ENCODE peak calls at places on chromosomes 4 and X, in seven cellular contexts. D is PC-3, J is neural progenitor cell, Y is fibroblast of lung, S is left ventricle myocardium inferior, V is gastrocnemius medialis, F is stomach. H is an unnamed sample.

GRCh38 chr4:112296949-112297483 is at the start of gene ALPK1:
- DNase-seq in D (peak), J (no peak), Y (peak), S (no peak), V (peak), F (no peak), H (no peak)

GRCh38 chr4:155809835-155810234 is 51.0 kb downstream of the GUCY1B1 start:
- DNase-seq in D (peak), J (peak), Y (peak), S (no peak), V (no peak), F (no peak), H (no peak)

GRCh38 chr4:139167774-139168444 is 9.1 kb downstream of the ELF2 start:
- DNase-seq in D (peak), J (no peak), Y (peak), S (no peak), V (no peak), F (no peak), H (no peak)

GRCh38 chrX:143781103-143781502 is 60.6 kb upstream of the SPANXN2 start:
- DNase-seq in D (peak), J (no peak), Y (peak), S (no peak), V (no peak), F (no peak), H (peak)

GRCh38 chr4:184387351-184387750 is 87.0 kb downstream of the IRF2 start:
- DNase-seq in D (no peak), J (no peak), Y (no peak), S (no peak), V (no peak), F (no peak), H (peak)

GRCh38 chr4:61011051-61011450 is 189.1 kb upstream of the ADGRL3 start:
- DNase-seq in D (peak), J (no peak), Y (peak), S (no peak), V (no peak), F (no peak), H (no peak)

GRCh38 chr4:25859429-25860148 is 3.2 kb downstream of the SEL1L3 start:
- DNase-seq in D (no peak), J (no peak), Y (peak), S (no peak), V (no peak), F (no peak), H (no peak)

GRCh38 chrX:16469870-16470269 is 180.1 kb upstream of the S100G start:
- DNase-seq in D (no peak), J (peak), Y (no peak), S (no peak), V (no peak), F (no peak), H (peak)

GRCh38 chrX:40167240-40168182 is 69.8 kb upstream of the BCOR start:
- DNase-seq in D (no peak), J (peak), Y (no peak), S (no peak), V (no peak), F (no peak), H (peak)

GRCh38 chr4:76665139-76665538 is 230.1 kb downstream of the SHROOM3 start:
- DNase-seq in D (peak), J (no peak), Y (peak), S (no peak), V (no peak), F (peak), H (no peak)

GRCh38 chrX:46670316-46670715 is 88.6 kb downstream of the SLC9A7 start:
- DNase-seq in D (no peak), J (no peak), Y (no peak), S (no peak), V (no peak), F (no peak), H (no peak)

GRCh38 chr4:145719752-145720624 is 40.0 kb downstream of the C4orf51 start:
- DNase-seq in D (no peak), J (no peak), Y (no peak), S (no peak), V (no peak), F (no peak), H (no peak)

GRCh38 chr4:115054836-115055235 is 58.6 kb downstream of the NDST4 start:
- DNase-seq in D (no peak), J (no peak), Y (no peak), S (no peak), V (no peak), F (no peak), H (no peak)

GRCh38 chr4:152360045-152360410 is 175.9 kb downstream of the FBXW7 start:
- DNase-seq in D (peak), J (no peak), Y (peak), S (no peak), V (no peak), F (no peak), H (no peak)

GRCh38 chr4:47065099-47065498 is 33.7 kb downstream of the GABRB1 start:
- DNase-seq in D (no peak), J (no peak), Y (peak), S (no peak), V (no peak), F (no peak), H (no peak)

GRCh38 chrX:68147848-68148247 is 285.4 kb downstream of the OPHN1 start:
- DNase-seq in D (no peak), J (no peak), Y (no peak), S (no peak), V (no peak), F (no peak), H (no peak)

GRCh38 chr4:2441393-2442174 is 22.8 kb downstream of the CFAP99 start:
- DNase-seq in D (peak), J (peak), Y (peak), S (peak), V (no peak), F (peak), H (peak)

GRCh38 chr4:1084394-1084793 is 29.0 kb downstream of the RNF212 start:
- DNase-seq in D (no peak), J (no peak), Y (no peak), S (no peak), V (no peak), F (no peak), H (no peak)

GRCh38 chr4:26199566-26199965 is 121.2 kb upstream of the RBPJ start:
- DNase-seq in D (no peak), J (no peak), Y (no peak), S (no peak), V (no peak), F (no peak), H (no peak)

GRCh38 chrX:115226929-115227328 is 7.0 kb downstream of the LRCH2 start:
- DNase-seq in D (peak), J (peak), Y (peak), S (no peak), V (no peak), F (no peak), H (peak)

GRCh38 chr4:187158003-187158402 is 434.3 kb upstream of the FAT1 start:
- DNase-seq in D (no peak), J (no peak), Y (no peak), S (no peak), V (no peak), F (no peak), H (no peak)

GRCh38 chr4:117783716-117784115 is 250.6 kb upstream of the NDST3 start:
- DNase-seq in D (peak), J (no peak), Y (peak), S (no peak), V (no peak), F (no peak), H (no peak)

GRCh38 chr4:9782136-9782436 is 652 bp downstream of the DRD5 start:
- DNase-seq in D (no peak), J (no peak), Y (no peak), S (no peak), V (no peak), F (no peak), H (no peak)

GRCh38 chr4:156778093-156778492 is 193.5 kb downstream of the PDGFC start:
- DNase-seq in D (peak), J (no peak), Y (peak), S (no peak), V (no peak), F (no peak), H (no peak)

GRCh38 chrX:87160435-87161010 is 357.1 kb upstream of the KLHL4 start:
- DNase-seq in D (no peak), J (no peak), Y (no peak), S (no peak), V (no peak), F (no peak), H (no peak)

GRCh38 chr4:141486375-141486997 is 149.9 kb upstream of the IL15 start:
- DNase-seq in D (peak), J (no peak), Y (peak), S (no peak), V (no peak), F (no peak), H (no peak)

GRCh38 chr4:10461091-10461849 is 4.0 kb upstream of the ZNF518B start:
- DNase-seq in D (no peak), J (peak), Y (peak), S (peak), V (no peak), F (peak), H (peak)

GRCh38 chrX:53695901-53696300 is 9.4 kb upstream of the HUWE1 start:
- DNase-seq in D (no peak), J (peak), Y (no peak), S (no peak), V (no peak), F (no peak), H (no peak)

GRCh38 chr4:79206660-79207059 is 119.2 kb downstream of the NAA11 start:
- DNase-seq in D (no peak), J (no peak), Y (no peak), S (no peak), V (no peak), F (no peak), H (no peak)

GRCh38 chrX:152932598-152933175 is 34.8 kb downstream of the ZNF185 start:
- DNase-seq in D (no peak), J (no peak), Y (no peak), S (no peak), V (no peak), F (no peak), H (no peak)

GRCh38 chr4:55214172-55214571 is 88.8 kb upstream of the KDR start:
- DNase-seq in D (peak), J (no peak), Y (no peak), S (no peak), V (no peak), F (no peak), H (no peak)

GRCh38 chr4:147173797-147174196 is 228.1 kb upstream of the TTC29 start:
- DNase-seq in D (no peak), J (peak), Y (no peak), S (no peak), V (no peak), F (no peak), H (no peak)

GRCh38 chr4:89259435-89260028 is 48.1 kb downstream of the GPRIN3 start:
- DNase-seq in D (no peak), J (no peak), Y (no peak), S (no peak), V (no peak), F (no peak), H (no peak)

GRCh38 chr4:13432453-13432852 is 51.7 kb downstream of the RAB28 start:
- DNase-seq in D (no peak), J (no peak), Y (peak), S (no peak), V (no peak), F (no peak), H (no peak)

GRCh38 chr4:124980276-124980752 is 267.8 kb upstream of the ANKRD50 start:
- DNase-seq in D (peak), J (no peak), Y (peak), S (no peak), V (no peak), F (no peak), H (no peak)

GRCh38 chr4:141668200-141668599 is 31.8 kb downstream of the IL15 start:
- DNase-seq in D (peak), J (no peak), Y (peak), S (no peak), V (no peak), F (no peak), H (no peak)

GRCh38 chr4:11650801-11651596 is 222.3 kb upstream of the HS3ST1 start:
- DNase-seq in D (peak), J (no peak), Y (peak), S (no peak), V (no peak), F (no peak), H (no peak)

GRCh38 chr4:178339769-178340168 is 897.5 kb upstream of the AGA start:
- DNase-seq in D (peak), J (no peak), Y (no peak), S (no peak), V (no peak), F (no peak), H (no peak)
- H3K4me3 ChIP-seq in D (no peak), J (no peak), Y (no peak), S (no peak), V (no peak), F (no peak), H (no peak)

DNA sequence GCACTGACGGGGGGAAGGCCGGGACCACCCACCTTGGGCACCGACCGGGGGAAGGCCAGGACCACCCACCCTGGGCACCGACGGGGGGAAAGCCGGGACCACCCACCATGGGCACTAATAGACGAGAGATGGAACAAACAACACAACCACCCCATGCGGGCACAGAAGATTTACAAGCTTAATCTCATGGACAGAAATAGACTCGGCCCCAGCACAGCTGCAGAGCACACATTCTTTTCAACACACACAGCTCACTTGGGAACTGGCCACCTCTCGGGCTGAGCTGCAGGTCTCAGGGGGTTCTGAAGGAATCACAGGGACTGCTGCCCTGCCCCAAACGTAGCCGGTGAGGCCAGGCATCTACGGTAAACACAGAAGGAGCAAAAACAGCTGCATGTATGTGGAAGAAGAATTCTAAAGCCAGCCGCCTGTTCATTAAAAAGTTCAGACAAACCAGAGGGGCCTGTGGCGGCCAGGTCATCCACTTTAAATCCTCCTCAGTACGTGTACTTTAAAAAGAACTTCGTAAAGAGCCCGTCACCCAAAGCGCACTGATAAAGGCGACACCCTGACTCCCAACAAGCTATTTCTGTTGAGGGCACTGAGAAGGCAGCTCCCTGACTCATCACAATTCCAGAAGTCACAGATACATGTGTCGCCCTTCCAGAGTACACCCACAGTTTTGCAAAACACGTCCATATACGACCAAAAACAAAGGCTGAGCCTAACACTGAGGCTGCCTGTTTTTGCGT is 17.7 kb downstream of the PPP2R3B start:
- DNase-seq in D (no peak), J (peak), Y (peak), S (peak), V (peak), F (no peak), H (no peak)
- H3K27ac ChIP-seq in D (no peak), J (peak), Y (no peak), S (peak), V (peak), F (no peak), H (peak)

DNA sequence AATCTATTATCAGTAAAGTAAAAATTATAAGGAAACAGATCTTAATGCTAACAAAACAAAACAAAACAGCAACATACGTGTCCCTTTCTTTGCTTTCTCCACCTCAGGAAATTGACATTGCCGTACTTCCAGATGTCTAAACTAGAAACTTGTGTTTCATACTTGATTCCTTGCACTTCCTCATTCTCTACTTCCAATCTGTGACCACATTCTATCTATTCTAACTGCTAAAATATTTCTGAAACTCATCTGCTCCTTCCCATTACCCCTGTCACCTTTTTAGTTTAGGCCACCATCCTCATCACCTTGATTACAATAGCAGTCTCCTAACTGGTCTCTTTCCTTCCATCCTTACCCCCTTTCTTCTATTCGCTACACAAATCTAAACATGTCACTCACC is 22.5 kb upstream of the RPA4 start:
- DNase-seq in D (no peak), J (no peak), Y (no peak), S (no peak), V (no peak), F (no peak), H (no peak)
- H3K4me3 ChIP-seq in D (no peak), J (no peak), Y (no peak), S (no peak), V (no peak), F (no peak), H (no peak)

GRCh38 chr4:169601016-169601771 is 11.2 kb downstream of the NEK1 start:
- DNase-seq in D (no peak), J (no peak), Y (no peak), S (no peak), V (no peak), F (no peak), H (no peak)

GRCh38 chr4:169604903-169605331 is 7.5 kb downstream of the NEK1 start:
- DNase-seq in D (no peak), J (no peak), Y (no peak), S (no peak), V (no peak), F (no peak), H (no peak)

GRCh38 chr4:169603312-169603711 is 9.1 kb downstream of the NEK1 start:
- DNase-seq in D (no peak), J (no peak), Y (no peak), S (no peak), V (no peak), F (no peak), H (no peak)

GRCh38 chr4:169604131-169604900 is 8.1 kb downstream of the NEK1 start:
- DNase-seq in D (peak), J (no peak), Y (peak), S (no peak), V (no peak), F (no peak), H (no peak)
- H3K27ac ChIP-seq in D (peak), J (no peak), Y (no peak), S (peak), V (no peak), F (peak), H (no peak)

GRCh38 chr4:7878323-7878722 is 61.3 kb downstream of the AFAP1 start:
- DNase-seq in D (no peak), J (no peak), Y (no peak), S (no peak), V (no peak), F (no peak), H (peak)
- H3K4me3 ChIP-seq in D (no peak), J (no peak), Y (no peak), S (no peak), V (no peak), F (no peak), H (no peak)

DNA sequence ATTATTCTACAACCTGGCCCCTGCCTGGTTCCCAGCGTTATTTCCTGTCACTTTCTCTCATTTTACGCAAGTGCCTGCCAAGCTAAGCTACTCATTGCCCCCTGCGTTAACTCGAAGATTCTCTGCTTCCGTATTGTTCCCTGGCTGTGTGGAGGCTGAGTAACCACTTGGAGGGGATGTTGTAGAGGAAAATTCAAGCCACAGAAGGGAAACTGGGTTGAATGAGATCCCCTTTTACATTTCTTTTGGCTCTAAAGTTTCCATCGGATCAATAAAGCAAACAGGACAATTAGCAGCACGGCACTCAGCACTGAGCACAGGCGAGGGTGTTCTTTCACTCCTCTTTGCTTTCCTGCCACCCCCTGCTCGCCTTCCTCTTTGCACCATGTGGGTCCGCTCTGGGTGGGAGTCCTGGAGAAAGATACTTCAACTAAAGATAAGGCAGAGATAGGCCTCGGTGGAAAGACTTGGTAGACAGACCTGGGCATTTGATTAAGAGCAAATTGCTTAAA is 4.2 kb upstream of the TMSB4X start:
- DNase-seq in D (peak), J (peak), Y (peak), S (no peak), V (no peak), F (no peak), H (peak)
- H3K27ac ChIP-seq in D (no peak), J (no peak), Y (peak), S (peak), V (peak), F (peak), H (no peak)

GRCh38 chr4:69214716-69215115 is at the start of gene UGT2B11:
- DNase-seq in D (no peak), J (no peak), Y (no peak), S (no peak), V (no peak), F (no peak), H (no peak)

GRCh38 chr4:69210911-69211310 is 3.6 kb downstream of the UGT2B11 start:
- DNase-seq in D (no peak), J (no peak), Y (no peak), S (no peak), V (no peak), F (no peak), H (no peak)
- H3K4me3 ChIP-seq in D (no peak), J (no peak), Y (no peak), S (no peak), V (no peak), F (no peak), H (no peak)

GRCh38 chr4:107733431-107733925 is 13.4 kb upstream of the PAPSS1 start:
- DNase-seq in D (no peak), J (no peak), Y (no peak), S (no peak), V (no peak), F (no peak), H (no peak)

GRCh38 chr4:107736924-107737448 is 17.0 kb upstream of the PAPSS1 start:
- DNase-seq in D (peak), J (peak), Y (peak), S (no peak), V (no peak), F (no peak), H (peak)

GRCh38 chr4:107737470-107737869 is 17.4 kb upstream of the PAPSS1 start:
- DNase-seq in D (no peak), J (no peak), Y (no peak), S (no peak), V (no peak), F (peak), H (no peak)

GRCh38 chr4:107734120-107734519 is 14.1 kb upstream of the PAPSS1 start:
- DNase-seq in D (peak), J (peak), Y (no peak), S (no peak), V (no peak), F (no peak), H (peak)

DNA sequence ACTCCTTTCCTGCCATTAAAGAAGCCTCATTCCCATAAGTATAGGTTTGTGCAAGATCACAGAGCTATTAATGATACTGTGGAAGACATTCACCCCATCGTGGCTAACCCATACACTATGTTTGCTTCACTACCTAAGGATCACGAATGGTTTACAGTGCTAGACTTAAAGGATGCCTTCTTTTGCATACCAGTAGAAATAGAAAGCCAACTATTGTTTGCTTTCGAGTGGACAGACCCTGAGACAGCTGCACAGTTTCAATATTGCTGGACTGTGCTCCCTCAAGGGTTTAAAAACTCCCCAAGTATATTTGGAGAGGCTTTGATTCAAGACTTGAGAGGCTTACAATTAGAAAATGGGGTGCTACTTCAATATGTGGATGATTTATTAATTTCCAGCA is 16.0 kb upstream of the PAPSS1 start:
- DNase-seq in D (no peak), J (no peak), Y (no peak), S (no peak), V (no peak), F (no peak), H (no peak)
- H3K27ac ChIP-seq in D (no peak), J (no peak), Y (no peak), S (no peak), V (no peak), F (no peak), H (no peak)